ENCODE peak calls at places on chromosomes 16 and 17, in nine cellular contexts. Y, J, N, R, O, P, T, F and M are unnamed samples.

GRCh38 chr17:78680436-78680835 is 101.6 kb downstream of the CYTH1 start:
- DNase-seq in T (no peak), N (no peak), R (no peak), P (no peak), Y (no peak), J (no peak), O (peak; percentile 53), F (no peak), M (no peak)

GRCh38 chr17:67528751-67529436 is 151.8 kb downstream of the PITPNC1 start:
- DNase-seq in O (peak; percentile 73), R (peak; percentile 83), T (peak; percentile 96), P (no peak), J (peak; percentile 82), F (peak; percentile 94), Y (peak; percentile 93), N (peak; percentile 88), M (peak; percentile 94)

GRCh38 chr17:30095507-30096244 is 20.9 kb upstream of the NSRP1 start:
- DNase-seq in T (no peak), P (no peak), Y (peak; percentile 42), N (peak; percentile 71), F (peak; percentile 76), O (peak; percentile 84), R (no peak), J (no peak), M (no peak)

GRCh38 chr16:10013364-10013763 is 168.9 kb downstream of the GRIN2A start:
- DNase-seq in P (no peak), F (no peak), O (no peak), Y (no peak), T (no peak), J (no peak), N (no peak), R (no peak), M (no peak)

GRCh38 chr17:32486091-32486700 is 597 bp upstream of the CDK5R1 start:
- DNase-seq in F (peak; percentile 70), P (peak; percentile 65), N (peak; percentile 90), T (peak; percentile 88), J (peak; percentile 66), O (peak; percentile 81), Y (no peak), R (no peak), M (peak; percentile 63)

GRCh38 chr16:31108035-31108793 is at the start of gene BCKDK:
- DNase-seq in Y (no peak), J (peak; percentile 83), T (peak; percentile 91), N (peak; percentile 83), O (peak; percentile 79), F (peak; percentile 65), P (peak; percentile 62), R (peak; percentile 86), M (peak; percentile 65)

GRCh38 chr17:39631403-39631802 is 4.7 kb downstream of the PPP1R1B start:
- DNase-seq in T (no peak), R (no peak), J (peak; percentile 58), Y (no peak), P (no peak), F (no peak), N (no peak), O (no peak), M (no peak)

GRCh38 chr17:46964315-46965265 is 14.5 kb downstream of the RPRML start:
- DNase-seq in J (no peak), P (no peak), Y (no peak), R (no peak), N (no peak), T (peak; percentile 18), O (peak; percentile 54), F (no peak), M (no peak)

GRCh38 chr17:79301469-79301868 is 226.8 kb downstream of the ENGASE start:
- DNase-seq in Y (no peak), N (no peak), O (no peak), J (no peak), T (no peak), F (no peak), P (no peak), R (no peak), M (no peak)

GRCh38 chr17:36937961-36938565 is 788 bp downstream of the LHX1 start:
- DNase-seq in O (peak; percentile 34), F (peak; percentile 33), N (no peak), P (no peak), R (no peak), T (no peak), J (no peak), Y (no peak), M (no peak)

GRCh38 chr17:76962858-76963257 is 94.7 kb downstream of the MGAT5B start:
- DNase-seq in F (no peak), N (no peak), Y (no peak), R (no peak), P (no peak), T (no peak), J (no peak), O (no peak), M (no peak)
- TF ChIP-seq CTCF in F (no peak), N (no peak), Y (no peak), R (no peak), P (no peak), T (no peak), J (no peak), O (no peak), M (no peak)

GRCh38 chr17:50690887-50691549 is 16.7 kb downstream of the ANKRD40 start:
- DNase-seq in Y (no peak), T (no peak), F (no peak), R (peak; percentile 40), N (no peak), J (no peak), P (no peak), O (no peak), M (no peak)

GRCh38 chr17:50689956-50690886 is 17.5 kb downstream of the ANKRD40 start:
- DNase-seq in F (no peak), T (peak; percentile 41), P (no peak), O (peak; percentile 30), N (no peak), J (no peak), Y (no peak), R (peak; percentile 52), M (no peak)

GRCh38 chr17:50692448-50693040 is 15.2 kb downstream of the ANKRD40 start:
- DNase-seq in J (no peak), N (no peak), R (no peak), F (no peak), Y (no peak), P (no peak), T (no peak), O (no peak), M (no peak)

GRCh38 chr17:50693041-50693682 is 14.6 kb downstream of the ANKRD40 start:
- DNase-seq in Y (no peak), P (no peak), N (no peak), J (no peak), R (no peak), F (no peak), O (no peak), T (no peak), M (no peak)

DNA sequence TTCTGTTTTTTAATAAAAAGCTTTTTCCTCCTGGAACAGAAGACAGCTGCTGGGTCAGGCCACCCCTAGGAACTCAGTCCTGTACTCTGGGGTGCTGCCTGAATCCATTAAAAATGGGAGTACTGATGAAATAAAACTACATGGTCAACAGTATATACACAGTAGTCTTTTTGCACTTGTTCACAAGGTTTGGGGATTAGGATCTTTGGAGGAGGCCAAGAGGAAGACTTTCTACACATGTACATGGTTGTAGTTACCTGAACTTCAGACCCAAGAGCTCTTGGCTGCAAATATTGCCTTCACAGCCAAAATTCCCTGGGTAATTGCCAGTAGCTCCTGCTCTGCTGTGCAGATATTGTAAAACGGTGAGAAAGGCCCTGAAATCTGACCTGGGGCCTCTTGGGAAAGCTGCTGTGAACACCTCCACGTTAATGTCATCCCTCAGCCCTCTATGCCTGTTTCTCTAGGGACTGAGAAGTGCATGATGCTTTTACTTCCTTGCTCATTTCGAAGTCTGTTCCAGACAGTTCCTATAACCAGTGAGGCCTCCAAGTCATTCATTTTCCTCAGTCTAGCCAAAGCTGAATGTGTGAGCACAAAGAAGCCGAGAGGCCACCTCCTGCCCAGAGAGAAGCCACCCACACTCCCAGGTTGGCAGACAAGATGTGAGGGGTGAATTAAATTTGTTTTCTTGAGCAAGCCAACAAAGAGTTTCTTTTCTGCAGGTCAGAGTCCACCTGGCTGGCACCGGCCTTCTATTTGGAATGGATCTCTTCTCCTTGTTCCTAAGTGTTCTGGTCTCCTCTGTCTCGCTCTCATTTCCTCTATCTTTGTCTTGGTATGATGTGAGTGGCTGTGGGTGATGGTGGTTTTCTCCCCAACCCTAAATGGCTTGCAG is 15.9 kb downstream of the ANKRD40 start:
- DNase-seq in F (no peak), J (no peak), N (no peak), Y (no peak), T (no peak), O (no peak), R (no peak), P (no peak), M (peak; percentile 87)
- H3K4me1 ChIP-seq in F (peaks cover 3% of the 10 kb centered on the region), J (peaks cover 16% of the 10 kb centered on the region), N (peaks cover 56% of the 10 kb centered on the region), Y (peaks cover 26% of the 10 kb centered on the region), T (peaks cover 44% of the 10 kb centered on the region), O (peaks cover 20% of the 10 kb centered on the region), R (peaks cover 24% of the 10 kb centered on the region), P (no peaks in the 10 kb centered on the region), M (peaks cover 75% of the 10 kb centered on the region)

DNA sequence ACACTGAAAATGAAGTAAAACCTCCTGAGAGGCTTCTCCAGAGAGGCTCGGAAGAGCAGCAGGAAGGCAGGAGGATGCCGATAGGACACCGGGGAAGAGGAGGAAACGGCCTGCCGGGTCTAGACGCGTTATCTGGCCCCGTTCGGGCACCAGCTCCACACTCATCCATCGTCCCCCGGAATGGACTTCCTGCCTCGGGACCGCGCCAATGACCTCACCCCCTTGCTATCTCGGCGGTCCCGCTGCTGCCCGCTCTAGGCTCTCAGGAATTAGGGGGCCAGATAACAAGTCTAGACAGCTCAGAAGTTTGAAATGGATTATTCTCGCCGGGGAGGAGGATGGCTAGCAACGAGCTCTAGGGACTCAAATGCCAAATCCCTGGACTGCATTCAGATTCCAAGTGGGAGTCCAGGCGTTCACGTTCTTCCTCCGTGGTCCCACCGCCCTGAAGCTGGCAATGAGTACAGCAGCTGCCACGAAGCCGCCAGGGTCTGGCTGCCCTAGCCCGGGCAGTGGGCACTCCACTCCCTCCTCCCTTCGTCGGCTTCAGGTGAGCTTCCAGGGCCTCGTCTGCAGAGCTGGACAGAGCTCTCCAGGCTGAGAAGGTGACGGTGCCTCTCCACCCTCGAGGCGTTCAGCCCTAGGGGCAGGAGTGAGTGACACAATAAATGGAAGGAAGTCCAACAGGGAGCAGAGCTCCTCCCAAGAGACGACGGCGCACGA is 351.0 kb downstream of the FOXL1 start:
- DNase-seq in R (peak; percentile 73), F (peak; percentile 96), N (peak; percentile 46), J (no peak), T (peak; percentile 85), P (no peak), Y (no peak), O (peak; percentile 88), M (no peak)
- TF ChIP-seq CTCF in R (no peak), F (no peak), N (no peak), J (no peak), T (no peak), P (no peak), Y (no peak), O (no peak), M (no peak)

DNA sequence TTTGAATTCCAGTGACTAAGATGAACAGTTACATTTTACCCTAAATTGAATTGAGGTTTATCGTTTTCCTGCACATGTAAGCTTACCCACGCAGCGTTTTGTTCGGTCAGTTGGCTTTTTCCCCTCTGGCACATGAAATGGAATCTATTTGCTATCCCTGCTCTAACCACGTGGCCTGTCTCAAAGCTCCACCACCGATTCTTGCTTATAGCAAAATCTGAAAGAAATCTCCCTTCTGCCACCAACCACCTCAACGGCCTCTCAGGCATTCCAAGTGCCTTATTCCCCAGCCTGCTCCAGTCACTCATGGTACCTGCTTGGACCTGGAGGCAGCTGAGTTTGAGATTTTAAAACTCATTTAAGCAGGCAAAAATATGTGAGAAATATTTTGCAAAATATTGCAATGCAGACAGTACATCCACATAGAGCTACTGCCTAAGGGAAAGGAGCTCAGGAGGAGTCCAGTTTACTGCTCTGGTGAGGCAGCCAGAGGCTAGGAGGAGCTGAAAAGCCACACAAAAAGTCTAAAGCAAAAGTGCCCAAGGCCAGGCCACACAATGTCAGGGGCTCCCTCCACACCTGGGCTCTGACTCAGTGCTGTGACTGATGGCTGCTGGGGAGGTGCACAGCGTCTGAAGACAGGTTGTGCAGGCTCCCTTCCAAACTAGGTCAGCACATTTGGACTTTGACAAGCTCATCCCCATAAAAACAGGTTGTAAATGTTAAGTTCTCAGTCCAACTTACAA is 26.4 kb downstream of the ARHGAP17 start:
- DNase-seq in T (no peak), P (no peak), N (peak; percentile 83), Y (no peak), O (peak; percentile 79), J (peak; percentile 42), R (no peak), F (peak; percentile 92), M (peak; percentile 46)
- H3K4me1 ChIP-seq in T (peaks cover 23% of the 10 kb centered on the region), P (peaks cover 20% of the 10 kb centered on the region), N (peaks cover 57% of the 10 kb centered on the region), Y (peaks cover 96% of the 10 kb centered on the region), O (peaks cover 25% of the 10 kb centered on the region), J (peaks cover 42% of the 10 kb centered on the region), R (peaks cover 82% of the 10 kb centered on the region), F (peaks cover 88% of the 10 kb centered on the region), M (peaks cover 48% of the 10 kb centered on the region)